ENCODE peak calls at places on chromosomes 13 and 19, in nine cellular contexts. M is esophagus muscularis mucosa, O is adrenal gland, W is fibroblast of the aortic adventitia, Y is cardiac muscle cell, H is colonic mucosa, X is endodermal cell, E is astrocyte of the cerebellum, V is left lung. N is an unnamed sample.

GRCh38 chr19:1218751-1219567 is 13.4 kb downstream of the STK11 start:
- DNase-seq in O (no peak), W (no peak), X (no peak), E (no peak), V (no peak), Y (no peak), H (no peak), M (no peak), N (no peak)

GRCh38 chr19:47376589-47377144 is 27.6 kb downstream of the DHX34 start:
- DNase-seq in O (peak; percentile 56), H (no peak), W (no peak), M (no peak), E (no peak), X (no peak), V (peak; percentile 83), Y (no peak), N (no peak)

GRCh38 chr19:55340784-55341147 is 1.1 kb downstream of the KMT5C start:
- DNase-seq in E (no peak), O (no peak), Y (no peak), M (no peak), V (no peak), X (no peak), W (no peak), H (peak; percentile 39), N (no peak)

GRCh38 chr13:114025432-114026127 is 51.7 kb upstream of the C13orf46 start:
- DNase-seq in V (peak; percentile 61), H (no peak), Y (peak; percentile 88), M (no peak), W (peak; percentile 28), E (no peak), O (no peak), X (no peak), N (peak; percentile 39)

GRCh38 chr13:46726347-46726746 is 70.6 kb downstream of the ESD start:
- DNase-seq in O (no peak), V (no peak), X (no peak), E (no peak), M (no peak), W (no peak), H (no peak), Y (no peak), N (no peak)

GRCh38 chr13:44764334-44764733 is 188.2 kb upstream of the TSC22D1 start:
- DNase-seq in W (no peak), V (no peak), H (peak; percentile 83), O (no peak), M (no peak), Y (peak; percentile 38), X (no peak), E (no peak), N (no peak)

GRCh38 chr13:41458939-41459753 is 1.8 kb downstream of the RGCC start:
- DNase-seq in E (no peak), H (peak; percentile 57), O (peak; percentile 35), V (no peak), Y (peak; percentile 70), M (no peak), X (peak; percentile 74), W (peak; percentile 55), N (no peak)

GRCh38 chr13:50033696-50034095 is 18.5 kb downstream of the KCNRG start:
- DNase-seq in W (peak; percentile 64), X (no peak), H (no peak), V (no peak), M (no peak), Y (peak; percentile 52), O (no peak), E (no peak), N (no peak)

GRCh38 chr19:33221641-33222040 is 4.0 kb downstream of the SLC7A10 start:
- DNase-seq in W (no peak), O (no peak), Y (peak; percentile 32), E (no peak), V (peak; percentile 55), H (no peak), X (no peak), M (no peak), N (no peak)

GRCh38 chr19:33220115-33220514 is 5.5 kb downstream of the SLC7A10 start:
- DNase-seq in E (no peak), O (no peak), M (no peak), V (peak; percentile 67), W (no peak), Y (no peak), X (no peak), H (no peak), N (no peak)

GRCh38 chr19:33217881-33218280 is 7.8 kb downstream of the SLC7A10 start:
- DNase-seq in H (no peak), Y (no peak), E (no peak), O (no peak), V (peak; percentile 57), W (no peak), X (no peak), M (no peak), N (no peak)

GRCh38 chr19:33220735-33221134 is 4.9 kb downstream of the SLC7A10 start:
- DNase-seq in E (no peak), X (no peak), O (no peak), M (no peak), W (no peak), Y (no peak), H (no peak), V (peak; percentile 65), N (no peak)

DNA sequence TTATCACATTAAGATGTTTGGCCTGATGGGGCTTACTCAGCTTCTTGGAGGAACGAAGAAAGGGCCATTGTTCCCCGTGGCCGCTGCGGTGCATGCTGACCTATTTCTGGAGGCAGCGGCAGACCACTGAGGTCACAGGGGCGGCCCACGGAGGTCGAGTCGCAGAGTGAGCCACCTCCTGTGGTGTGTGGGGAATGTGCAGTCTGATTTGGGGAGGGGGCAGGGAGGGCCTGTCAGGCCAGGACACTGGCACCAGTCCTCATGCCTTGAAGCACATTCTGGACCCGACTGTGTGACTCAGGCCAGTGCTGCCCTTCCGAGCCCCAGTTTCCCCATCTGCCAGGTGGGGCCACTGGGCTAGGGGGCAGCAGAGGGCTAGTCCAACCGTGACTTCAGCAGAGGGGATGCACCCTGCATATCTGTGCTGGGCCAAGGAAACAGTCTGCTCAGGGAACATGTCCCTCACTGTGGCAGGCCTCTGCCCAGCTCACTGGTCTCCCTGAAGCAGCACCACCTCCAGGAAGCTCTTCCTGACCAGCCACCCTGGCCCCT is 6.3 kb downstream of the SLC7A10 start:
- DNase-seq in X (peak; percentile 81), W (no peak), Y (peak; percentile 83), V (peak; percentile 51), H (no peak), M (no peak), E (peak; percentile 57), O (no peak), N (no peak)
- TF ChIP-seq CTCF in X (peak; percentile 71), W (peak; percentile 9), Y (peak; percentile 52), V (no peak), H (no peak), M (no peak), E (peak; percentile 50), O (no peak), N (peak; percentile 28)

GRCh38 chr13:24671367-24672117 is 8.7 kb upstream of the ATP12A start:
- DNase-seq in V (no peak), M (no peak), E (peak; percentile 51), O (peak; percentile 55), W (peak; percentile 85), H (peak; percentile 77), Y (peak; percentile 91), X (peak; percentile 84), N (no peak)
- H3K4me3 ChIP-seq in V (no peak overlapping the region), M (peak overlapping the region; percentile 19), E (no peak overlapping the region), O (peak overlapping the region; percentile 6), W (peak overlapping the region; percentile 46), H (no peak overlapping the region), Y (no peak overlapping the region), X (peak overlapping the region; percentile 69), N (no peak overlapping the region)

GRCh38 chr19:8596168-8596567 is 14.3 kb downstream of the ADAMTS10 start:
- DNase-seq in O (no peak), W (no peak), Y (no peak), V (no peak), X (no peak), H (no peak), M (no peak), E (no peak), N (no peak)

GRCh38 chr19:8595651-8596050 is 14.9 kb downstream of the ADAMTS10 start:
- DNase-seq in Y (no peak), W (no peak), H (no peak), O (no peak), E (no peak), X (no peak), V (no peak), M (no peak), N (no peak)

GRCh38 chr19:8589177-8589714 is 12.0 kb upstream of the MYO1F start:
- DNase-seq in Y (no peak), V (no peak), H (no peak), W (no peak), M (no peak), X (no peak), O (no peak), E (no peak), N (no peak)

GRCh38 chr19:8592231-8593009 is 15.2 kb upstream of the MYO1F start:
- DNase-seq in M (peak; percentile 99), H (peak; percentile 88), X (peak; percentile 100), E (peak; percentile 94), W (peak; percentile 96), O (peak; percentile 100), V (peak; percentile 92), Y (peak; percentile 99), N (no peak)

DNA sequence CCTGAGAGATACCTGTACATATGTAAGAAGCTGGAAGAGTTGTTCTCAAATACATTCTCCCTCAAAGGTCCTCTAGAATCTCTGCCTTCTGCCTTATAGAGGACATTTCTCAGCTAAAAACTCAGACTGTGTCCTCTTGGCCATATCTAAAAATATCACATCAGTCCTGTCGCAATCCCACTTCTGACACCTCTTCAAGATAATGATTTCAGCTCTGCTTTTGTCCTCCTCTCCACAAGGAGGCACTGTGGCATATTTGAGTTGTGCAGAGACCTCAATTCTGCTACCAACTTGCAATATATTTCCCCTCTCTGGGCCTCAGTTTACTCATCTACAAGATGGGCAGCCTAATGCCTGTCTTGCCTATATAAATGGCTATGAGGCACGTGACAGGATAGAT is 16.6 kb downstream of the ADAMTS10 start:
- DNase-seq in M (no peak), W (peak; percentile 45), V (no peak), X (no peak), H (no peak), E (no peak), Y (no peak), O (no peak), N (no peak)
- TF ChIP-seq CTCF in M (no peak), W (peak; percentile 34), V (no peak), X (peak; percentile 42), H (no peak), E (peak; percentile 39), Y (peak; percentile 22), O (no peak), N (peak; percentile 4)

GRCh38 chr19:38319421-38320258 is at the start of gene KCNK6:
- DNase-seq in X (peak; percentile 79), E (no peak), V (peak; percentile 90), M (no peak), W (peak; percentile 34), O (no peak), Y (peak; percentile 34), H (peak; percentile 90), N (no peak)

GRCh38 chr19:38318595-38319142 is 976 bp upstream of the KCNK6 start:
- DNase-seq in V (no peak), E (no peak), Y (peak; percentile 62), H (no peak), W (peak; percentile 33), M (no peak), X (no peak), O (no peak), N (no peak)

GRCh38 chr19:38323276-38323675 is 3.6 kb downstream of the KCNK6 start:
- DNase-seq in Y (no peak), O (no peak), H (no peak), W (no peak), M (no peak), X (no peak), E (no peak), V (no peak), N (no peak)

GRCh38 chr19:38321646-38322323 is 2.1 kb downstream of the KCNK6 start:
- DNase-seq in V (no peak), H (no peak), X (no peak), Y (peak; percentile 96), M (no peak), W (peak; percentile 90), O (peak; percentile 80), E (no peak), N (no peak)

GRCh38 chr19:38320969-38321339 is 1.3 kb downstream of the KCNK6 start:
- DNase-seq in W (no peak), V (no peak), E (no peak), M (no peak), Y (no peak), O (no peak), H (no peak), X (no peak), N (no peak)
- H3K4me3 ChIP-seq in W (peak overlapping the region; percentile 75), V (no peak overlapping the region), E (no peak overlapping the region), M (peak overlapping the region; percentile 73), Y (no peak overlapping the region), O (peak overlapping the region; percentile 66), H (peak overlapping the region; percentile 91), X (peak overlapping the region; percentile 79), N (no peak overlapping the region)

N was measured in GM12864.